ENCODE peak calls at places on chromosomes 11 and 22, in eight cellular contexts. M is SK-N-SH, D is H1, W is endothelial cell of umbilical vein, H is HepG2, C is HCT116, B is GM12878, Z is SK-N-MC. V is an unnamed sample.

GRCh38 chr11:9977554-9977953 is 313.7 kb downstream of the SWAP70 start:
- DNase-seq in C (no peak), W (peak; percentile 57), D (no peak), Z (no peak), B (no peak), H (no peak), M (no peak), V (no peak)

GRCh38 chr22:40021401-40022000 is 26.7 kb downstream of the FAM83F start:
- DNase-seq in W (no peak), Z (no peak), H (no peak), M (no peak), D (no peak), C (no peak), B (no peak), V (no peak)

GRCh38 chr11:107991868-107992414 is 16.8 kb upstream of the CUL5 start:
- DNase-seq in H (no peak), Z (no peak), C (no peak), M (no peak), W (no peak), B (no peak), D (peak; percentile 50), V (no peak)

GRCh38 chr11:65131417-65131776 is 2.9 kb downstream of the SYVN1 start:
- DNase-seq in C (no peak), D (no peak), W (no peak), M (no peak), Z (no peak), H (no peak), B (no peak), V (no peak)

GRCh38 chr22:48574776-48575566 is 1252.7 kb downstream of the BRD1 start:
- DNase-seq in B (no peak), C (no peak), M (peak; percentile 85), H (peak; percentile 58), D (peak; percentile 33), W (no peak), Z (no peak), V (no peak)

GRCh38 chr11:93591247-93591898 is 48.2 kb upstream of the SMCO4 start:
- DNase-seq in D (no peak), M (no peak), H (peak; percentile 84), C (peak; percentile 19), B (peak; percentile 33), Z (no peak), W (no peak), V (no peak)

GRCh38 chr22:29609139-29609538 is 5.7 kb downstream of the NF2 start:
- DNase-seq in C (no peak), D (no peak), H (peak; percentile 21), B (no peak), M (no peak), W (no peak), Z (no peak), V (no peak)

GRCh38 chr11:94144233-94144632 is 15.6 kb downstream of the PANX1 start:
- DNase-seq in C (no peak), Z (no peak), M (no peak), D (no peak), W (no peak), B (no peak), H (no peak), V (no peak)

GRCh38 chr22:20407829-20408228 is 13.9 kb downstream of the ZNF74 start:
- DNase-seq in B (no peak), H (no peak), C (no peak), M (no peak), Z (no peak), W (no peak), D (no peak), V (no peak)

GRCh38 chr22:28341001-28341400 is 338.6 kb downstream of the TTC28 start:
- DNase-seq in D (no peak), H (no peak), C (no peak), W (peak; percentile 64), M (no peak), Z (no peak), B (no peak), V (no peak)

GRCh38 chr22:40190501-40190900 is 12.8 kb downstream of the TNRC6B start:
- DNase-seq in M (no peak), H (no peak), B (no peak), C (no peak), D (no peak), Z (no peak), W (no peak), V (peak; percentile 72)

GRCh38 chr11:122812612-122813011 is 25.7 kb upstream of the CRTAM start:
- DNase-seq in C (no peak), Z (no peak), D (no peak), B (no peak), H (no peak), W (peak; percentile 34), M (no peak), V (no peak)

GRCh38 chr22:19783531-19784395 is 23.2 kb downstream of the TBX1 start:
- DNase-seq in Z (no peak), D (no peak), C (no peak), M (no peak), B (no peak), H (no peak), W (no peak), V (no peak)

GRCh38 chr11:109984634-109985289 is 108.4 kb upstream of the ZC3H12C start:
- DNase-seq in D (no peak), H (no peak), C (no peak), W (no peak), M (no peak), Z (no peak), B (peak; percentile 67), V (no peak)

GRCh38 chr22:40391417-40391816 is 21.0 kb downstream of the SGSM3 start:
- DNase-seq in H (no peak), W (no peak), Z (no peak), B (no peak), D (no peak), M (no peak), C (no peak), V (no peak)

GRCh38 chr11:34331329-34331728 is 26.5 kb downstream of the ABTB2 start:
- DNase-seq in W (no peak), C (no peak), M (no peak), H (no peak), D (no peak), B (no peak), Z (no peak), V (no peak)

GRCh38 chr11:66854729-66855211 is 2.1 kb upstream of the LRFN4 start:
- DNase-seq in M (no peak), Z (no peak), C (no peak), D (no peak), H (no peak), W (no peak), B (no peak), V (no peak)

GRCh38 chr22:22201185-22201924 is 43.2 kb upstream of the VPREB1 start:
- DNase-seq in W (peak; percentile 15), Z (no peak), D (peak; percentile 19), H (peak; percentile 25), M (peak; percentile 63), C (no peak), B (no peak), V (peak; percentile 95)

DNA sequence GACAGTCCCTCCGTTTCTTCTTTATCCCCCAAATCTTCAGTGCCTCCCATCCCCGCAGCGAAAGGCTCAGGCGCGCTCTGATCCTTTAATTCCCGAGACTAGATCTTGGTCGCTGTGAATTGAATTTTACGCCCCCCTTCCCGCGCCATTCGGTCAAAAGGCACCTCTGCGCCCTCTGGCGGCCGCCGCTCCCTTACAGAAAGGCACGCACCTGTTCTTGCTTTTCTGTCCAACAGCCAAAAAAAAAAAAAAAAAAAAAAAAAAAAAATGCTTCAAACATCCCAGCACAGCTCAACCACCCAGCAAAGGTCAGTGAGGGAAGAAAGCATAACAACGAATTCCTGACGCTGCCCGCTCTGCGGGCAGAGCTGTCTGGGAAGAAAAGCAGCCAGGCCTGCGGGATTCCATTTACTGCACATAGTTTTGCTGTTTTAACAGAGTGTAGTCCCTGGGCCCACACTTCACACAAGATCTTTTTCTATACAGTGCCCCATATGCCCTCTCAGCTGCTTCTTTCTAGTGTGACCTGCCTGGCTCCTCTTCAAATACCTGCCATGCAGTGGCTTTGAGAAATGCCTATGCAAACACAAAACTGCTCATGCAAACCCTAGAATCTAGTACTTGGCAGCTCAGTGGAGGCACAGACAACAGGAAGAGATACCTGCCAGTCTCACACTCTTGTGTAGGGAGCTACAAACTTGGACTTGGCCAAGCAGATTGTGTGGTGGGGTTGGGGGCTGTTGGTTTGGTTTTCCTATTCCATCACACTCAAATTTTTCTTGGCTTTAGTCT is 1.3 kb upstream of the ESAM start:
- DNase-seq in C (peak; percentile 61), B (no peak), D (no peak), Z (no peak), M (peak; percentile 81), W (peak; percentile 92), H (peak; percentile 72), V (peak; percentile 87)
- H3K9ac ChIP-seq in C (peak overlapping the region; percentile 65), B (peak overlapping the region; percentile 64), D (no peak overlapping the region), Z (no peak overlapping the region), M (no peak overlapping the region), W (peak overlapping the region; percentile 98), H (peak overlapping the region; percentile 53), V (peak overlapping the region; percentile 45)

DNA sequence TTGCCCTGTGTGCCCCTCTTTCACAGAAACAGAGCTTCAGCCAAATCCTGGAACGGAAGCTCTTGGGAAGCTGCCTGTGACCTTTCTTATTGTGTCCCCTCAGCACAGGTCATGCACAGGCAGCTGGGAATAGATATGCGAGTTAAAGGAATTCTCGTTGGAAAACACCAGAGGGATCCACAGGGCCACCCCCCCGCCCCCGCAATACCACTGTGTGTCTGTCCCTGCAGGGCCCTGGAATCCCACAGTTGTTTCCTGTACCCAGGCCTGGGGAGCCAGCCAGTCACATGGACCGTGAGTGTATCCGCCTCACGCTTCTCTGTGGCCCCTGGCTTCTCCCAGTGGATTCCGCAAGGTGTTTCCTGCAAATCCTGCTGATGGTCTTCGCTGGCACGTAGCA is 29.0 kb downstream of the TIMP3 start:
- DNase-seq in D (no peak), H (no peak), C (no peak), B (no peak), Z (no peak), M (no peak), W (peak; percentile 58), V (no peak)
- TF ChIP-seq POLR2AphosphoS5 in D (no peak), H (no peak), C (no peak), B (no peak), Z (no peak), M (no peak), W (no peak), V (no peak)

GRCh38 chr11:61022311-61023085 is 51.0 kb downstream of the CD6 start:
- DNase-seq in Z (no peak), B (no peak), M (no peak), H (no peak), D (no peak), W (no peak), C (no peak), V (no peak)
- H3K9ac ChIP-seq in Z (no peak overlapping the region), B (no peak overlapping the region), M (no peak overlapping the region), H (no peak overlapping the region), D (no peak overlapping the region), W (no peak overlapping the region), C (no peak overlapping the region), V (no peak overlapping the region)

DNA sequence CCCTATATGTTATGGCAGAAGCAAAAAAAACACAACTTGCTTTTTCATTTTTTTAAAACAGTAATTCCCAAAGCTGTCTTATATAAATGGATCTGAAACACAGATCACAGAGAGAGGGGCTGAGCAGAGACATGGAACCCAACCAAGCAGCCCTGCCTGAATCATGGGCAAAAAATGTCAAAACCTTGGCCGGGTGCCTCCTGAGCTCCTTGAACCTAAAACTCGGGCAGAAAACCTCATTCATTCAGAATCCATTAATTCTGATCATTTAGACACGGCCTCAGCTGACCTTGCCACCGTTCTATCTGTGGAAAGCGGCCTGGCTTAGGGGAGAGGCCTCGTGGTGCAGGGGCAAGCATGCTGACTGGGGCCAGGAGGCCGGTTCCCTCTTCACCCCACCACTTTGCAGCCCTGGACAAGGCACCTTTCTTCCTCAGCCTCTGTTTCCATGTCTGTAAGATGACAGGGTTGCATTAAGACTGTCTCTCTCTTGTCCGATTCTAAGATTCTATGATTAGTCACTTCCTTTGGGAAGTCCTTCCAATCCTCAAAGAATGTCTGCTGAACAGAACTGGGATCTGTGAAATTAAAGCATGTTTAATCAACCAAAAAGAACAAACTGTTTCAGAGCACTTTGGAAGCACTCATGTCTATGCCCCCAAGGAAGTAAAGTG is 26.0 kb downstream of the TENM4 start:
- DNase-seq in H (no peak), C (no peak), Z (no peak), D (no peak), M (no peak), B (no peak), W (no peak), V (no peak)
- TF ChIP-seq POLR2AphosphoS5 in H (no peak), C (no peak), Z (no peak), D (no peak), M (peak; percentile 35), B (no peak), W (no peak), V (no peak)

V was measured in K562.